ENCODE peak calls at places on chromosome 17, in ten cellular contexts. One of them, this sample, is unnamed.
A peak's percentile ranks its signal among the peaks of the same experiment; 100 is the strongest.

GRCh38 chr17:29514792-29515191 is 52.0 kb downstream of the ABHD15 start:
- DNase-seq in uterus: no peak
- DNase-seq in endothelial cell of umbilical vein: no peak
- DNase-seq in A549: no peak
- DNase-seq in heart left ventricle: no peak
- DNase-seq in thyroid gland: peak; percentile 60
- DNase-seq in Peyer's patch: no peak
- DNase-seq in transverse colon: no peak
- DNase-seq in lower leg skin: no peak
- DNase-seq in gastrocnemius medialis: no peak
- DNase-seq in this sample: no peak

GRCh38 chr17:79204261-79204660 is 129.6 kb downstream of the ENGASE start:
- DNase-seq in uterus: no peak
- DNase-seq in endothelial cell of umbilical vein: no peak
- DNase-seq in A549: no peak
- DNase-seq in heart left ventricle: no peak
- DNase-seq in thyroid gland: no peak
- DNase-seq in Peyer's patch: no peak
- DNase-seq in transverse colon: no peak
- DNase-seq in lower leg skin: no peak
- DNase-seq in gastrocnemius medialis: no peak
- DNase-seq in this sample: no peak

GRCh38 chr17:10278218-10278617 is 79.8 kb upstream of the GAS7 start:
- DNase-seq in uterus: no peak
- DNase-seq in endothelial cell of umbilical vein: no peak
- DNase-seq in A549: no peak
- DNase-seq in heart left ventricle: no peak
- DNase-seq in thyroid gland: no peak
- DNase-seq in Peyer's patch: no peak
- DNase-seq in transverse colon: no peak
- DNase-seq in lower leg skin: no peak
- DNase-seq in gastrocnemius medialis: no peak
- DNase-seq in this sample: peak; percentile 36

GRCh38 chr17:27496501-27496943 is 40.3 kb downstream of the KSR1 start:
- DNase-seq in uterus: no peak
- DNase-seq in endothelial cell of umbilical vein: no peak
- DNase-seq in A549: peak; percentile 53
- DNase-seq in heart left ventricle: no peak
- DNase-seq in thyroid gland: no peak
- DNase-seq in Peyer's patch: no peak
- DNase-seq in transverse colon: no peak
- DNase-seq in lower leg skin: no peak
- DNase-seq in gastrocnemius medialis: no peak
- DNase-seq in this sample: no peak

GRCh38 chr17:52140601-52141000 is 17.9 kb downstream of the CA10 start:
- DNase-seq in uterus: no peak
- DNase-seq in endothelial cell of umbilical vein: no peak
- DNase-seq in A549: no peak
- DNase-seq in heart left ventricle: no peak
- DNase-seq in thyroid gland: no peak
- DNase-seq in Peyer's patch: no peak
- DNase-seq in transverse colon: no peak
- DNase-seq in lower leg skin: no peak
- DNase-seq in gastrocnemius medialis: no peak
- DNase-seq in this sample: no peak

GRCh38 chr17:58783380-58783779 is 27.7 kb downstream of the PPM1E start:
- DNase-seq in uterus: no peak
- DNase-seq in endothelial cell of umbilical vein: no peak
- DNase-seq in A549: no peak
- DNase-seq in heart left ventricle: no peak
- DNase-seq in thyroid gland: no peak
- DNase-seq in Peyer's patch: no peak
- DNase-seq in transverse colon: no peak
- DNase-seq in lower leg skin: no peak
- DNase-seq in gastrocnemius medialis: no peak
- DNase-seq in this sample: no peak

GRCh38 chr17:5050281-5050680 is 15.1 kb upstream of the SLC52A1 start:
- DNase-seq in uterus: peak; percentile 32
- DNase-seq in endothelial cell of umbilical vein: no peak
- DNase-seq in A549: no peak
- DNase-seq in heart left ventricle: no peak
- DNase-seq in thyroid gland: no peak
- DNase-seq in Peyer's patch: no peak
- DNase-seq in transverse colon: no peak
- DNase-seq in lower leg skin: no peak
- DNase-seq in gastrocnemius medialis: no peak
- DNase-seq in this sample: no peak

GRCh38 chr17:57068222-57068658 is 16.8 kb upstream of the AKAP1 start:
- DNase-seq in uterus: no peak
- DNase-seq in endothelial cell of umbilical vein: no peak
- DNase-seq in A549: no peak
- DNase-seq in heart left ventricle: no peak
- DNase-seq in thyroid gland: peak; percentile 42
- DNase-seq in Peyer's patch: no peak
- DNase-seq in transverse colon: no peak
- DNase-seq in lower leg skin: peak; percentile 49
- DNase-seq in gastrocnemius medialis: no peak
- DNase-seq in this sample: no peak

GRCh38 chr17:10702574-10702973 is 5.2 kb downstream of the ADPRM start:
- DNase-seq in uterus: no peak
- DNase-seq in endothelial cell of umbilical vein: peak; percentile 2
- DNase-seq in A549: no peak
- DNase-seq in heart left ventricle: no peak
- DNase-seq in thyroid gland: no peak
- DNase-seq in Peyer's patch: no peak
- DNase-seq in transverse colon: no peak
- DNase-seq in lower leg skin: no peak
- DNase-seq in gastrocnemius medialis: no peak
- DNase-seq in this sample: peak; percentile 68

GRCh38 chr17:58572846-58573245 is 58.4 kb upstream of the MTMR4 start:
- DNase-seq in uterus: no peak
- DNase-seq in endothelial cell of umbilical vein: no peak
- DNase-seq in A549: no peak
- DNase-seq in heart left ventricle: no peak
- DNase-seq in thyroid gland: no peak
- DNase-seq in Peyer's patch: no peak
- DNase-seq in transverse colon: no peak
- DNase-seq in lower leg skin: no peak
- DNase-seq in gastrocnemius medialis: no peak
- DNase-seq in this sample: no peak

GRCh38 chr17:948284-948852 is 31.2 kb downstream of the NXN start:
- DNase-seq in uterus: no peak
- DNase-seq in endothelial cell of umbilical vein: no peak
- DNase-seq in A549: no peak
- DNase-seq in heart left ventricle: no peak
- DNase-seq in thyroid gland: peak; percentile 44
- DNase-seq in Peyer's patch: no peak
- DNase-seq in transverse colon: no peak
- DNase-seq in lower leg skin: no peak
- DNase-seq in gastrocnemius medialis: no peak
- DNase-seq in this sample: no peak

GRCh38 chr17:949623-950338 is 29.8 kb downstream of the NXN start:
- DNase-seq in uterus: no peak
- DNase-seq in endothelial cell of umbilical vein: no peak
- DNase-seq in A549: no peak
- DNase-seq in heart left ventricle: no peak
- DNase-seq in thyroid gland: no peak
- DNase-seq in Peyer's patch: no peak
- DNase-seq in transverse colon: no peak
- DNase-seq in lower leg skin: no peak
- DNase-seq in gastrocnemius medialis: no peak
- DNase-seq in this sample: no peak

GRCh38 chr17:953767-954166 is 25.8 kb downstream of the NXN start:
- DNase-seq in uterus: no peak
- DNase-seq in endothelial cell of umbilical vein: no peak
- DNase-seq in A549: no peak
- DNase-seq in heart left ventricle: no peak
- DNase-seq in thyroid gland: peak; percentile 27
- DNase-seq in Peyer's patch: no peak
- DNase-seq in transverse colon: no peak
- DNase-seq in lower leg skin: no peak
- DNase-seq in gastrocnemius medialis: no peak
- DNase-seq in this sample: no peak

GRCh38 chr17:954431-955164 is 25.0 kb downstream of the NXN start:
- DNase-seq in uterus: peak; percentile 48
- DNase-seq in endothelial cell of umbilical vein: peak; percentile 97
- DNase-seq in A549: peak; percentile 90
- DNase-seq in heart left ventricle: no peak
- DNase-seq in thyroid gland: peak; percentile 61
- DNase-seq in Peyer's patch: no peak
- DNase-seq in transverse colon: no peak
- DNase-seq in lower leg skin: no peak
- DNase-seq in gastrocnemius medialis: no peak
- DNase-seq in this sample: no peak

GRCh38 chr17:951388-952132 is 28.0 kb downstream of the NXN start:
- DNase-seq in uterus: peak; percentile 73
- DNase-seq in endothelial cell of umbilical vein: no peak
- DNase-seq in A549: peak; percentile 84
- DNase-seq in heart left ventricle: no peak
- DNase-seq in thyroid gland: peak; percentile 88
- DNase-seq in Peyer's patch: no peak
- DNase-seq in transverse colon: peak; percentile 40
- DNase-seq in lower leg skin: no peak
- DNase-seq in gastrocnemius medialis: no peak
- DNase-seq in this sample: peak; percentile 67
- H3K4me3 ChIP-seq in uterus: no peak overlapping the region
- H3K4me3 ChIP-seq in endothelial cell of umbilical vein: no peak overlapping the region
- H3K4me3 ChIP-seq in A549: peak overlapping the region; percentile 29
- H3K4me3 ChIP-seq in heart left ventricle: peak overlapping the region; percentile 13
- H3K4me3 ChIP-seq in thyroid gland: no peak overlapping the region
- H3K4me3 ChIP-seq in Peyer's patch: no peak overlapping the region
- H3K4me3 ChIP-seq in transverse colon: no peak overlapping the region
- H3K4me3 ChIP-seq in lower leg skin: no peak overlapping the region
- H3K4me3 ChIP-seq in gastrocnemius medialis: no peak overlapping the region
- H3K4me3 ChIP-seq in this sample: no peak overlapping the region

DNA sequence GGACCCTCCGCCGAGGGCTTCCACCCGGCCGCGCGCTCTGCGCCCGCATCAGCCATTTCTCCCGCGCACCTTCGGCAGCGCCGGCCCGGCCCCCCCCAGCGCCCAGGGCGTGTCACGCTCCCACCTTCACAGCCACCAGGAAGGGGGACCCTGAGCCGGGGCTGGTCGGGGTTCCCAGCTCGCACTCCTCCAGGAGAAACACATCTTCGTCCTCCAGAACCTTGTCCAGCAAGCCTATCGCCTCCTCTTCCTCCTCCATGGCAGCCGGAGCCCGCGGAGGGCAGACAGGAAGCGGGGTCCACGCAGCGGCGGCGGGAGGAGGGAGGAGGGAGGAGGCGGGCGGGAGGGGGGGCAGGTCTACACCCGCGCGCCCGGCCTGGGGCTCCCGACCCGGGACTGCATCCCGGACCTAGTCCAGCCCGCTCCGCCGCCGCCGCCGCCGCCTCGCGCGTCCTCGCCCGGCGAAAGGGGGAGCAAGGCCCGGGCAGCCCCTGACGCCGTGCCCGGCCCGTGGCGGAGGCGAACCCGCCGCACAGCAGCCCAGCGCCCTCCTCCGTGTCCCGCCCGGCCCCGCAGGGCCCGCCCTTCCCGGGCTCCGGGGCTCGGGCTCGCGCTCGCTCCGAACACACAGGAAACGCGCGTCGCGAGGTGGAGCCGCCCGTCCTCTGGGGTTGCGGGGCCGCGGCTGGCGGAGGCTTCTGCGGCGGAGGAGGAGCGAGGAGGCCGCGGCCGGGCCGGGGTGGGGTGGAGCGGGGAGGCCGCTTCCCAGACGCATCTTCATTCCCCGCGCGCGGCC is 70.8 kb downstream of the ABR start:
- DNase-seq in uterus: peak; percentile 59
- DNase-seq in endothelial cell of umbilical vein: peak; percentile 42
- DNase-seq in A549: peak; percentile 66
- DNase-seq in heart left ventricle: peak; percentile 75
- DNase-seq in thyroid gland: peak; percentile 50
- DNase-seq in Peyer's patch: peak; percentile 86
- DNase-seq in transverse colon: peak; percentile 67
- DNase-seq in lower leg skin: no peak
- DNase-seq in gastrocnemius medialis: peak; percentile 18
- DNase-seq in this sample: peak; percentile 62
- TF ChIP-seq POLR2A in uterus: peak; percentile 37
- TF ChIP-seq POLR2A in endothelial cell of umbilical vein: no peak
- TF ChIP-seq POLR2A in A549: peak; percentile 45
- TF ChIP-seq POLR2A in heart left ventricle: no peak
- TF ChIP-seq POLR2A in thyroid gland: peak; percentile 14
- TF ChIP-seq POLR2A in Peyer's patch: peak; percentile 76
- TF ChIP-seq POLR2A in transverse colon: peak; percentile 75
- TF ChIP-seq POLR2A in lower leg skin: no peak
- TF ChIP-seq POLR2A in gastrocnemius medialis: peak; percentile 22
- TF ChIP-seq POLR2A in this sample: peak; percentile 12

GRCh38 chr17:7176870-7177209 is 2.3 kb downstream of the ASGR1 start:
- DNase-seq in uterus: no peak
- DNase-seq in endothelial cell of umbilical vein: no peak
- DNase-seq in A549: no peak
- DNase-seq in heart left ventricle: no peak
- DNase-seq in thyroid gland: peak; percentile 43
- DNase-seq in Peyer's patch: no peak
- DNase-seq in transverse colon: no peak
- DNase-seq in lower leg skin: no peak
- DNase-seq in gastrocnemius medialis: no peak
- DNase-seq in this sample: no peak
- H3K4me3 ChIP-seq in uterus: no peak overlapping the region
- H3K4me3 ChIP-seq in endothelial cell of umbilical vein: no peak overlapping the region
- H3K4me3 ChIP-seq in A549: peak overlapping the region; percentile 54
- H3K4me3 ChIP-seq in heart left ventricle: peak overlapping the region; percentile 56
- H3K4me3 ChIP-seq in thyroid gland: peak overlapping the region; percentile 24
- H3K4me3 ChIP-seq in Peyer's patch: no peak overlapping the region
- H3K4me3 ChIP-seq in transverse colon: no peak overlapping the region
- H3K4me3 ChIP-seq in lower leg skin: no peak overlapping the region
- H3K4me3 ChIP-seq in gastrocnemius medialis: peak overlapping the region; percentile 54
- H3K4me3 ChIP-seq in this sample: no peak overlapping the region

DNA sequence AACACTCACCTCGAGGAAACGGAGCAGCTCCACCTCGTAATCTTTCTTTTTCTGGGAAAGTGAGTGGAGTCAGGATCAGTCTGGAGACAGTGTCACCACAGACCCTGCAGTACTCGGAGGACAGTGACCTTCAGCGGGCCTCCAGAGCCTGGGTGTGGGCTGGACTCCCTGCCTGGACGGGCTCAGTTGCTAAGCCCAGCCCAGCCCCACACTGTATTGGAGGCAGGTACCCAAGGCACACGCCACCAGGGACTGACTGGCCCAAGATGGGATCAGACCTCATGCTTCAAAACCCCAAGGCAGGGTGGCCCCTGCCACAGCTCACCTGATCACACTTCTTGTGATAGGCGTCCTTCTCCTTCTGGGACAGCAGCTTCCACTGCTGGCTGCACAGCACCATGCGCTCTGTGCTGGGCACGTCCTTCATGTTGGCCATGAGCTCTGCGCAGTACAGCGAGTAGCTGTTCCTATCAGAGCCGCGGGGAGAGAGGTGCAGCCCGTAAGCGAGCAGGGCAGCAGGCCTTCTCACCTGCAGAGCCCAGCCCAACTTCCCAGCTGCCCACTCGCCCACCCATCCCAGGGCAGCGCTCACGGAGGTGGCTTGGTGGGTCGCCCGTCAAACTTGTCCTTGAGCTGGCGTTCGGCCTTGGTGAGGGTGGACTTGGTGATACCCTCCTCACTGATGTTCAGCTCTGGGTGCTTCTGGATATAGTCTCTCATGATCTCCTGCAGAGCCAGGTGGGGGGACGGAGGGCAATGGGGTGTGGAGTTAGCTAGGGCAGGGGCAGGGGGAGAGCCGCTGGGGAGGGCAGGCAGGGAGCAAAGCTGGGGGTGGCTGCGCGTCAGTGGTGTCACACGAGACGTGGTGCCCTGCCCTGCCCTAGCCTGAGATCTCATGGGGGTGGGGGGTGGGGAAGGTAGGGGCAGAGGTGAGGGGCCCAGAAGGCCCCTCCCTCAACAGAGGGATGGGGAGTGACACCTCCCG is 7.9 kb downstream of the UBTF start:
- DNase-seq in uterus: no peak
- DNase-seq in endothelial cell of umbilical vein: no peak
- DNase-seq in A549: no peak
- DNase-seq in heart left ventricle: no peak
- DNase-seq in thyroid gland: no peak
- DNase-seq in Peyer's patch: no peak
- DNase-seq in transverse colon: no peak
- DNase-seq in lower leg skin: no peak
- DNase-seq in gastrocnemius medialis: no peak
- DNase-seq in this sample: no peak
- TF ChIP-seq POLR2A in uterus: no peak
- TF ChIP-seq POLR2A in endothelial cell of umbilical vein: no peak
- TF ChIP-seq POLR2A in A549: no peak
- TF ChIP-seq POLR2A in heart left ventricle: no peak
- TF ChIP-seq POLR2A in thyroid gland: no peak
- TF ChIP-seq POLR2A in Peyer's patch: no peak
- TF ChIP-seq POLR2A in transverse colon: no peak
- TF ChIP-seq POLR2A in lower leg skin: no peak
- TF ChIP-seq POLR2A in gastrocnemius medialis: no peak
- TF ChIP-seq POLR2A in this sample: no peak

This sample was measured in NB4.